ENCODE peak calls at places on chromosomes 1 and 21, in six cellular contexts. A is amniotic epithelial cell; F is ELR; H is activated CD8-positive, alpha-beta memory T cell treated with anti-CD3 and anti-CD28 coated beads for 4 hours; K is T-helper 17 cell; J is omental fat pad. T is an unnamed sample.

GRCh38 chr1:97084566-97084965 is 363.0 kb downstream of the PTBP2 start:
- DNase-seq in J (no peak), K (no peak), A (no peak), F (peak; percentile 62), H (no peak), T (no peak)

GRCh38 chr1:23431431-23431830 is 6.9 kb upstream of the TCEA3 start:
- DNase-seq in F (no peak), A (no peak), J (no peak), K (no peak), H (no peak), T (no peak)

GRCh38 chr1:21260405-21261129 is 29.7 kb downstream of the ECE1 start:
- DNase-seq in K (no peak), A (no peak), J (no peak), F (no peak), H (no peak), T (no peak)

GRCh38 chr1:235018161-235018560 is 110.5 kb downstream of the TOMM20 start:
- DNase-seq in F (peak; percentile 98), A (peak; percentile 98), K (no peak), J (no peak), H (no peak), T (peak; percentile 93)

GRCh38 chr1:179926494-179927205 is 28.0 kb upstream of the CEP350 start:
- DNase-seq in K (no peak), H (no peak), J (no peak), A (peak; percentile 87), F (peak; percentile 68), T (peak; percentile 68)

GRCh38 chr1:247402099-247402706 is 13.8 kb upstream of the NLRP3 start:
- DNase-seq in H (no peak), J (no peak), F (no peak), A (no peak), K (no peak), T (no peak)

GRCh38 chr1:81582467-81582986 is 218.2 kb upstream of the ADGRL2 start:
- DNase-seq in J (no peak), K (no peak), F (no peak), A (peak; percentile 50), H (no peak), T (peak; percentile 8)

GRCh38 chr1:156641761-156642264 is at the start of gene BCAN:
- DNase-seq in A (peak; percentile 29), K (peak; percentile 18), H (no peak), F (no peak), J (no peak), T (peak; percentile 31)

GRCh38 chr1:147080013-147080661 is 92.1 kb downstream of the PRKAB2 start:
- DNase-seq in K (no peak), F (no peak), H (no peak), A (no peak), J (no peak), T (no peak)

GRCh38 chr1:17665054-17665453 is 90.1 kb upstream of the ACTL8 start:
- DNase-seq in F (no peak), A (no peak), H (no peak), J (no peak), K (no peak), T (no peak)

GRCh38 chr1:161843156-161843555 is 77.0 kb downstream of the ATF6 start:
- DNase-seq in A (peak; percentile 33), K (no peak), H (no peak), J (no peak), F (no peak), T (peak; percentile 21)

GRCh38 chr1:157482717-157483116 is 69.6 kb downstream of the FCRL5 start:
- DNase-seq in F (no peak), K (no peak), A (no peak), J (no peak), H (no peak), T (no peak)

GRCh38 chr1:112304612-112305011 is 91.4 kb upstream of the CTTNBP2NL start:
- DNase-seq in F (no peak), H (no peak), K (no peak), J (no peak), A (no peak), T (no peak)

GRCh38 chr1:115828101-115829022 is 12.6 kb downstream of the NHLH2 start:
- DNase-seq in J (no peak), F (no peak), A (peak; percentile 83), K (no peak), H (no peak), T (peak; percentile 58)

GRCh38 chr1:94617139-94617805 is 75.7 kb upstream of the F3 start:
- DNase-seq in A (peak; percentile 45), F (peak; percentile 95), K (no peak), H (no peak), J (no peak), T (peak; percentile 20)

GRCh38 chr1:180598333-180598979 is 33.4 kb upstream of the XPR1 start:
- DNase-seq in K (no peak), F (no peak), J (no peak), A (no peak), H (no peak), T (no peak)

GRCh38 chr1:214715126-214715525 is 112.1 kb downstream of the CENPF start:
- DNase-seq in H (no peak), J (no peak), K (no peak), F (no peak), A (no peak), T (no peak)

GRCh38 chr1:62356257-62356835 is 37.1 kb upstream of the KANK4 start:
- DNase-seq in J (no peak), K (no peak), H (no peak), F (peak; percentile 73), A (peak; percentile 56), T (peak; percentile 43)

GRCh38 chr1:201422436-201423030 is 1.0 kb upstream of the TNNI1 start:
- DNase-seq in K (no peak), F (no peak), H (no peak), A (no peak), J (no peak), T (no peak)

GRCh38 chr1:170310014-170310405 is 164.3 kb downstream of the NTMT2 start:
- DNase-seq in H (no peak), F (peak; percentile 55), A (no peak), K (no peak), J (no peak), T (no peak)

GRCh38 chr1:228391411-228392020 is 15.1 kb downstream of the TRIM11 start:
- DNase-seq in F (no peak), K (no peak), A (no peak), H (no peak), J (no peak), T (no peak)

GRCh38 chr1:156129687-156130577 is 15.4 kb downstream of the LMNA start:
- DNase-seq in H (peak; percentile 49), K (no peak), J (peak; percentile 93), F (peak; percentile 99), A (peak; percentile 94), T (peak; percentile 97)

GRCh38 chr1:20185834-20186782 is at the start of the genes PLA2G2C and UBXN10:
- DNase-seq in A (no peak), J (peak; percentile 43), K (peak; percentile 16), F (no peak), H (no peak), T (no peak)

GRCh38 chr1:66589326-66589725 is 55.4 kb downstream of the SGIP1 start:
- DNase-seq in K (no peak), J (no peak), A (no peak), H (no peak), F (no peak), T (no peak)

GRCh38 chr1:26705788-26706237 is 10.0 kb downstream of the ARID1A start:
- DNase-seq in H (no peak), J (no peak), A (no peak), F (peak; percentile 72), K (no peak), T (peak; percentile 70)

GRCh38 chr21:40054403-40054802 is 187.2 kb downstream of the PCP4 start:
- DNase-seq in K (no peak), F (no peak), H (no peak), A (no peak), J (no peak), T (no peak)

GRCh38 chr1:153919879-153920852 is 2.6 kb downstream of the GATAD2B start:
- DNase-seq in J (no peak), F (peak; percentile 50), H (no peak), K (no peak), A (peak; percentile 49), T (peak; percentile 42)

GRCh38 chr1:246292571-246292970 is 214.5 kb downstream of the SMYD3 start:
- DNase-seq in H (no peak), K (no peak), A (no peak), F (no peak), J (no peak), T (no peak)

GRCh38 chr1:227218870-227219578 is 99.3 kb downstream of the CDC42BPA start:
- DNase-seq in J (no peak), A (no peak), H (no peak), K (no peak), F (no peak), T (no peak)

GRCh38 chr1:164137273-164137947 is 421.6 kb upstream of the PBX1 start:
- DNase-seq in K (no peak), F (no peak), A (no peak), J (no peak), H (no peak), T (no peak)

T was measured in fibroblast of pulmonary artery.